ENCODE peak calls at places on chromosomes 13 and 19, in five cellular contexts. B is upper lobe of left lung; K is H9; U is activated CD4-positive, alpha-beta T cell treated with anti-CD3 and anti-CD28 coated beads for 1 hour; E is astrocyte of the spinal cord. G is an unnamed sample.

GRCh38 chr19:8097681-8098567 is 45.4 kb downstream of the CCL25 start:
- DNase-seq in U (no peak), B (no peak), K (no peak), E (no peak), G (no peak)

GRCh38 chr13:99873832-99874430 is 97.6 kb downstream of the ZIC5 start:
- DNase-seq in B (no peak), K (no peak), U (no peak), E (no peak), G (no peak)

GRCh38 chr19:10430505-10431253 is 10.3 kb downstream of the PDE4A start:
- DNase-seq in B (peak), E (no peak), K (no peak), U (no peak), G (peak)

GRCh38 chr13:46961719-46962118 is 64.9 kb upstream of the HTR2A start:
- DNase-seq in E (peak), B (no peak), K (no peak), U (no peak), G (peak)

GRCh38 chr19:47032171-47032811 is 12.7 kb downstream of the NPAS1 start:
- DNase-seq in B (peak), K (peak), E (no peak), U (peak), G (no peak)

GRCh38 chr19:41641879-41642485 is 15.1 kb upstream of the CEACAM4 start:
- DNase-seq in U (peak), K (peak), E (peak), B (peak), G (peak)

GRCh38 chr19:38068851-38069250 is 155.2 kb downstream of the DPF1 start:
- DNase-seq in K (no peak), B (no peak), E (no peak), U (no peak), G (no peak)

GRCh38 chr19:45575216-45575615 is 9.4 kb downstream of the OPA3 start:
- DNase-seq in K (no peak), U (no peak), B (no peak), E (no peak), G (no peak)

GRCh38 chr13:78753457-78753856 is 94.5 kb upstream of the OBI1 start:
- DNase-seq in B (no peak), K (no peak), E (no peak), U (no peak), G (no peak)

GRCh38 chr19:40633207-40633606 is 32.0 kb downstream of the LTBP4 start:
- DNase-seq in B (no peak), K (no peak), U (no peak), E (peak), G (no peak)

GRCh38 chr13:88063741-88064140 is 392.6 kb downstream of the SLITRK5 start:
- DNase-seq in E (peak), B (no peak), U (no peak), K (no peak), G (no peak)